ENCODE peak calls at places on chromosomes 2 and 18, in nine cellular contexts. O, U, T, P, G, Z, Y, F and I are unnamed samples.

GRCh38 chr2:24887325-24887874 is 32.6 kb downstream of the ADCY3 start:
- DNase-seq in F (no peak), T (no peak), Z (no peak), O (no peak), G (no peak), Y (no peak), U (no peak), P (no peak), I (no peak)

GRCh38 chr2:196597531-196597930 is 42.0 kb upstream of the CCDC150 start:
- DNase-seq in Y (no peak), G (no peak), P (no peak), O (peak), Z (no peak), F (no peak), T (no peak), U (no peak), I (no peak)

GRCh38 chr2:8319219-8319618 is 362.6 kb upstream of the ID2 start:
- DNase-seq in U (no peak), Z (no peak), Y (no peak), F (no peak), T (peak), O (no peak), G (no peak), P (no peak), I (no peak)

GRCh38 chr18:57891707-57892391 is 88.7 kb upstream of the ATP8B1 start:
- DNase-seq in F (no peak), G (no peak), T (no peak), Z (no peak), U (no peak), Y (no peak), O (no peak), P (no peak), I (no peak)

GRCh38 chr2:104758199-104758620 is 95.7 kb upstream of the POU3F3 start:
- DNase-seq in U (no peak), T (no peak), P (no peak), G (no peak), Z (no peak), F (no peak), Y (peak), O (no peak), I (no peak)

GRCh38 chr18:49812321-49813070 is 837 bp downstream of the ACAA2 start:
- DNase-seq in U (no peak), O (no peak), T (no peak), G (no peak), Z (peak), F (peak), P (no peak), Y (no peak), I (no peak)

GRCh38 chr2:136765736-136766323 is 485 bp downstream of the THSD7B start:
- DNase-seq in G (no peak), F (no peak), O (no peak), Y (no peak), P (no peak), Z (no peak), U (no peak), T (no peak), I (peak)

GRCh38 chr2:217189131-217189530 is 329.3 kb upstream of the TNP1 start:
- DNase-seq in Z (no peak), F (no peak), P (no peak), U (no peak), T (no peak), Y (no peak), G (no peak), O (no peak), I (no peak)

GRCh38 chr2:161041356-161041755 is 118.9 kb upstream of the TANK start:
- DNase-seq in O (no peak), P (no peak), T (no peak), Y (no peak), Z (peak), G (no peak), U (no peak), F (no peak), I (no peak)

GRCh38 chr2:9905413-9905812 is 46.1 kb upstream of the GRHL1 start:
- DNase-seq in Y (no peak), T (no peak), Z (no peak), P (no peak), U (no peak), F (no peak), O (no peak), G (no peak), I (no peak)

GRCh38 chr2:46518848-46519247 is 39.5 kb downstream of the TMEM247 start:
- DNase-seq in G (no peak), F (no peak), O (no peak), P (no peak), T (no peak), Z (no peak), U (no peak), Y (no peak), I (peak)

GRCh38 chr2:222604749-222605515 is 51.0 kb downstream of the FARSB start:
- DNase-seq in F (no peak), Z (no peak), T (no peak), Y (no peak), O (no peak), P (no peak), G (no peak), U (no peak), I (no peak)

GRCh38 chr18:21851327-21851961 is 110.9 kb downstream of the MIB1 start:
- DNase-seq in F (peak), Z (peak), T (no peak), P (no peak), G (no peak), Y (no peak), O (peak), U (peak), I (no peak)

GRCh38 chr2:20563833-20564232 is 87.1 kb downstream of the HS1BP3 start:
- DNase-seq in Y (no peak), P (no peak), U (no peak), T (peak), F (no peak), G (no peak), O (peak), Z (no peak), I (no peak)

GRCh38 chr2:46855805-46856204 is 59.8 kb downstream of the MCFD2 start:
- DNase-seq in P (no peak), G (no peak), F (no peak), T (no peak), U (no peak), O (no peak), Y (no peak), Z (no peak), I (no peak)

GRCh38 chr2:135916232-135916631 is 40.0 kb upstream of the MCM6 start:
- DNase-seq in Y (no peak), O (peak), P (no peak), F (peak), G (no peak), Z (peak), T (peak), U (peak), I (peak)

GRCh38 chr2:220855296-220855695 is 716.8 kb downstream of the EPHA4 start:
- DNase-seq in U (no peak), Y (no peak), P (no peak), T (no peak), O (no peak), G (no peak), F (no peak), Z (peak), I (no peak)

GRCh38 chr2:101627284-101628049 is 70.0 kb upstream of the MAP4K4 start:
- DNase-seq in O (no peak), U (no peak), F (no peak), P (no peak), G (no peak), Z (no peak), T (no peak), Y (no peak), I (no peak)

GRCh38 chr2:43170733-43171101 is 55.7 kb downstream of the ZFP36L2 start:
- DNase-seq in G (no peak), O (no peak), Y (no peak), F (no peak), Z (no peak), T (no peak), P (no peak), U (no peak), I (no peak)

GRCh38 chr2:219433666-219434467 is 776 bp upstream of the SPEG start:
- DNase-seq in O (peak), F (peak), Y (no peak), G (no peak), Z (peak), U (no peak), T (no peak), P (no peak), I (no peak)

GRCh38 chr2:133768261-133769021 is 200.2 kb upstream of the NCKAP5 start:
- DNase-seq in F (no peak), U (no peak), T (no peak), O (no peak), P (no peak), Y (no peak), Z (no peak), G (no peak), I (peak)

GRCh38 chr2:39881948-39882347 is 102.9 kb upstream of the THUMPD2 start:
- DNase-seq in P (no peak), O (no peak), Y (no peak), F (no peak), U (no peak), G (no peak), T (no peak), Z (peak), I (no peak)

GRCh38 chr2:145692971-145693478 is 1173.1 kb upstream of the ZEB2 start:
- DNase-seq in F (peak), U (no peak), O (peak), Z (peak), T (peak), Y (no peak), P (no peak), G (no peak), I (peak)

GRCh38 chr2:34241905-34242740 is 643.0 kb upstream of the FAM98A start:
- DNase-seq in Z (no peak), O (no peak), Y (no peak), F (no peak), U (no peak), P (no peak), G (no peak), T (no peak), I (no peak)

GRCh38 chr2:215368493-215368809 is 56.6 kb downstream of the ATIC start:
- DNase-seq in Y (no peak), F (no peak), Z (no peak), P (no peak), O (peak), U (no peak), T (no peak), G (no peak), I (no peak)

GRCh38 chr2:67567866-67568265 is 170.7 kb downstream of the ETAA1 start:
- DNase-seq in P (no peak), U (no peak), Z (no peak), T (no peak), F (no peak), G (no peak), O (no peak), Y (no peak), I (no peak)

GRCh38 chr18:59267511-59268126 is 5.6 kb downstream of the RAX start:
- DNase-seq in U (no peak), F (no peak), P (no peak), Z (no peak), O (no peak), Y (no peak), G (no peak), T (no peak), I (no peak)

GRCh38 chr2:209496586-209496982 is 72.7 kb downstream of the MAP2 start:
- DNase-seq in Z (no peak), F (no peak), T (peak), G (no peak), O (no peak), P (no peak), Y (no peak), U (no peak), I (peak)

GRCh38 chr2:39954346-39954745 is 175.3 kb upstream of the THUMPD2 start:
- DNase-seq in T (no peak), O (peak), P (no peak), Z (no peak), G (no peak), U (no peak), F (no peak), Y (no peak), I (no peak)

GRCh38 chr2:148603562-148603920 is 41.0 kb upstream of the EPC2 start:
- DNase-seq in Z (no peak), P (no peak), F (no peak), G (no peak), O (no peak), U (no peak), T (no peak), Y (no peak), I (no peak)

GRCh38 chr2:176178807-176179271 is 9.6 kb upstream of the HOXD1 start:
- DNase-seq in Z (no peak), U (no peak), F (peak), T (no peak), P (no peak), G (no peak), O (no peak), Y (no peak), I (no peak)

GRCh38 chr2:169172076-169172735 is 102.8 kb downstream of the DHRS9 start:
- DNase-seq in O (no peak), G (no peak), Y (no peak), F (no peak), P (no peak), Z (no peak), U (no peak), T (no peak), I (no peak)

GRCh38 chr2:104872866-104873688 is 19.2 kb downstream of the POU3F3 start:
- DNase-seq in O (no peak), Z (peak), G (no peak), Y (peak), T (no peak), U (no peak), F (peak), P (no peak), I (peak)